ENCODE peak calls at places on chromosomes 3 and 15, in nine cellular contexts. U is HepG2, J is A549, E is body of pancreas, C is T-helper 17 cell, X is ovary, L is tibial nerve, H is SJSA1, O is heart left ventricle. M is an unnamed sample. For H3K9me3, the result is how much of the 10 kb centered on the place peaks cover.

GRCh38 chr3:50610181-50610971 is 1.2 kb downstream of the CISH start:
- DNase-seq in E (peak), X (peak), J (no peak), H (no peak), L (no peak), O (peak), U (no peak), C (no peak), M (no peak)

GRCh38 chr3:52218953-52219650 is 6.3 kb downstream of the TLR9 start:
- DNase-seq in X (no peak), O (no peak), H (no peak), L (no peak), U (no peak), J (no peak), E (no peak), C (no peak), M (no peak)

GRCh38 chr3:156543043-156543555 is 11.8 kb downstream of the SSR3 start:
- DNase-seq in U (no peak), E (no peak), O (no peak), L (no peak), H (peak), X (no peak), J (no peak), C (no peak), M (no peak)

GRCh38 chr3:123522666-123523412 is 62.0 kb downstream of the HACD2 start:
- DNase-seq in H (no peak), U (no peak), E (peak), L (no peak), O (peak), J (no peak), X (no peak), C (no peak), M (no peak)

GRCh38 chr3:183293966-183294365 is 40.9 kb downstream of the B3GNT5 start:
- DNase-seq in J (no peak), E (no peak), C (no peak), U (no peak), O (no peak), L (no peak), H (no peak), X (no peak), M (no peak)

GRCh38 chr3:66035763-66036477 is 2.8 kb downstream of the MAGI1 start:
- DNase-seq in X (no peak), C (no peak), O (no peak), E (no peak), L (no peak), U (peak), J (no peak), H (no peak), M (no peak)

GRCh38 chr15:58357529-58358476 is 74.0 kb upstream of the LIPC start:
- DNase-seq in E (no peak), H (no peak), C (no peak), L (no peak), J (no peak), O (no peak), X (no peak), U (no peak), M (no peak)

GRCh38 chr3:54999159-54999558 is 71.3 kb upstream of the LRTM1 start:
- DNase-seq in J (peak), E (no peak), C (no peak), O (no peak), U (peak), H (peak), X (no peak), L (no peak), M (no peak)

GRCh38 chr15:23910030-23910429 is 222.9 kb upstream of the NDN start:
- DNase-seq in E (no peak), X (no peak), L (no peak), J (no peak), H (no peak), C (no peak), O (no peak), U (no peak), M (no peak)

GRCh38 chr15:96162322-96162721 is 168.2 kb upstream of the NR2F2 start:
- DNase-seq in H (no peak), O (no peak), J (no peak), U (peak), E (peak), X (no peak), L (no peak), C (no peak), M (no peak)

GRCh38 chr3:5480190-5480589 is 292.7 kb downstream of the EDEM1 start:
- DNase-seq in H (no peak), L (no peak), O (no peak), C (no peak), E (no peak), U (no peak), J (no peak), X (no peak), M (no peak)

GRCh38 chr3:60743631-60744164 is 507.6 kb downstream of the FHIT start:
- DNase-seq in O (no peak), C (no peak), X (no peak), H (peak), U (peak), E (no peak), J (no peak), L (no peak), M (no peak)

GRCh38 chr3:99965681-99966408 is 148.2 kb downstream of the CMSS1 start:
- DNase-seq in E (peak), H (no peak), J (no peak), U (no peak), C (no peak), O (no peak), X (no peak), L (no peak), M (no peak)

GRCh38 chr15:85752591-85752990 is 42.1 kb downstream of the KLHL25 start:
- DNase-seq in H (no peak), C (no peak), O (no peak), U (no peak), X (no peak), L (peak), E (peak), J (no peak), M (no peak)

GRCh38 chr3:133124511-133124910 is 86.3 kb downstream of the TMEM108 start:
- DNase-seq in J (no peak), C (no peak), L (no peak), O (no peak), U (no peak), E (peak), X (no peak), H (no peak), M (no peak)

GRCh38 chr3:15711281-15711680 is 86.5 kb downstream of the ANKRD28 start:
- DNase-seq in E (no peak), X (no peak), C (no peak), U (no peak), L (no peak), O (no peak), H (no peak), J (no peak), M (no peak)

GRCh38 chr3:189229421-189229820 is 57.6 kb downstream of the TPRG1 start:
- DNase-seq in U (no peak), L (no peak), H (no peak), C (no peak), E (no peak), J (no peak), O (no peak), X (no peak), M (no peak)

DNA sequence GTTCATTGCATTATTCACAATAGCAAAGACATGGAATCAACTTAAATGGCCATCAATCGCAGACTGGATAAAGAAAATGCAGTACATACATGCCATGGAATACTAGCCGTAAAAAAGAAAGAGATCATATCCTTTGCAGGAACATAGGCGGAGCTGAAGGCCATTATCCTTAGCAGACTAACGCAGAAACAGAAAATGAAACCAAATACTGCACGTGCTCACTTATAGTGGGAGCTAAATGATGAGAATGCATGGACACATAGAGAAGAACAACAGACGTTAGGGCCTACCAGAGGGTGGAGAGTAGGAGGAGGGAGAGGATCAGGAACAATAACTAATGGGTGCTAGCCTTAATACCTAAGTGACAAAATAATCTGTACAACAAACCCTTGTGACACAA is 57.9 kb downstream of the RASA2 start:
- DNase-seq in U (no peak), X (no peak), E (no peak), L (no peak), O (no peak), J (no peak), H (no peak), C (no peak), M (no peak)
- H3K9me3 ChIP-seq in U (under half), X (under half), E (under half), L (under half), O (under half), J (under half), H (under half), C (under half), M (under half)

GRCh38 chr3:13902648-13903238 is 22.9 kb upstream of the WNT7A start:
- DNase-seq in O (no peak), E (no peak), C (no peak), H (no peak), X (no peak), L (no peak), U (no peak), J (no peak), M (no peak)
- H3K9me3 ChIP-seq in O (half or more), E (under half), C (under half), H (under half), X (under half), L (under half), U (half or more), J (half or more), M (under half)

GRCh38 chr15:25055356-25056068 is 100.7 kb downstream of the SNRPN start:
- DNase-seq in E (no peak), O (no peak), C (no peak), H (no peak), L (no peak), U (no peak), J (no peak), X (no peak), M (peak)

GRCh38 chr15:25052191-25052999 is 97.6 kb downstream of the SNRPN start:
- DNase-seq in L (no peak), U (no peak), J (no peak), C (no peak), X (no peak), H (no peak), E (no peak), O (no peak), M (peak)

GRCh38 chr15:25053000-25053815 is 98.4 kb downstream of the SNRPN start:
- DNase-seq in L (no peak), X (peak), E (no peak), J (no peak), H (no peak), C (no peak), O (no peak), U (no peak), M (no peak)

GRCh38 chr15:25054943-25055342 is 100.2 kb downstream of the SNRPN start:
- DNase-seq in X (no peak), E (no peak), J (no peak), C (no peak), H (no peak), U (no peak), O (no peak), L (no peak), M (no peak)

DNA sequence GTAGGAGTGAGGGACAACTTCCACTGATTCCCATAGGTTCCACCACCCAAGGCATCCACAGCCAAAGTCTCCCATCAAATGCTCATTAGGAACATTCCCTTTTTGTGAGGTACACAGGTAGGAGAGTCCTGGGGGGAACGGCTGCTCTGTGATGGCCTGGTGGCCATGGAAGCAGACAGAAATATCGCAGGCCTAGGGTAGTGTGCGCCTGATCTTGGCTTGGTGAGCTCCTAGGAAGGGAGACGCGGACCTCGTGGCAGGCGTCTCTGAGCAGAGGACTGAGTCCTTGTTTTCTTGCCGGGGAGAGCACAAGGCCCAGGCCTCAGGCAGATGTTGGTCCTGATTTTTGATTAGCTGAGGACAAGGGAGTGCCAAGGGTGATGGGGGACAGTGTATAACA is 99.5 kb downstream of the SNRPN start:
- DNase-seq in X (no peak), O (no peak), C (no peak), H (no peak), E (no peak), L (no peak), J (no peak), U (no peak), M (no peak)
- H3K9me3 ChIP-seq in X (half or more), O (half or more), C (half or more), H (half or more), E (half or more), L (under half), J (half or more), U (half or more), M (half or more)

DNA sequence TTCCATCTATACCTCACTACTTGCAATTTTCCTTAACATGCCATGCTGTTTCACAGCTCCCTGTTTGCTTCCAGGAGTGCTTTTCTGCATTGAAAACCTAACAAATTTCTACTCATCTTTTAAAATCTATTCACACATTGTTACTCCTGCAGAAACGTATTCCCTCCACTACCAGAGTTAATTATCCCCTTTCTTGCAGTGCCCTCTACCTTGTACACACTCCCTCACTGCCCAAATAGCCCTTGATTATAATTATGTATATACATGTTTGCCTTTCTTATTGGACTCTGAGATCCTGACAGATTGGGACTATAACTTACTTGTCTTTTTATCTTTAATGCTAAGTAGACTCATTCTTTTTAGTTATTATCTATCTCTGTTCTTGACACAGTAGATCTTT is 325.0 kb downstream of the OXSM start:
- DNase-seq in J (no peak), C (no peak), H (no peak), X (no peak), L (no peak), E (no peak), O (no peak), U (no peak), M (no peak)
- H3K9me3 ChIP-seq in J (under half), C (under half), H (under half), X (under half), L (under half), E (under half), O (under half), U (half or more), M (under half)

GRCh38 chr3:48296699-48297098 is 36.8 kb downstream of the SPINK8 start:
- DNase-seq in J (no peak), C (no peak), O (no peak), L (no peak), E (no peak), X (no peak), U (no peak), H (no peak), M (no peak)
- H3K9me3 ChIP-seq in J (under half), C (under half), O (under half), L (under half), E (under half), X (under half), U (under half), H (under half), M (under half)

GRCh38 chr15:25220834-25221233 is 218.0 kb downstream of the UBE3A start:
- DNase-seq in O (no peak), U (no peak), J (no peak), E (no peak), X (no peak), H (no peak), C (no peak), L (no peak), M (no peak)
- H3K9me3 ChIP-seq in O (under half), U (half or more), J (under half), E (under half), X (under half), H (under half), C (under half), L (under half), M (under half)

DNA sequence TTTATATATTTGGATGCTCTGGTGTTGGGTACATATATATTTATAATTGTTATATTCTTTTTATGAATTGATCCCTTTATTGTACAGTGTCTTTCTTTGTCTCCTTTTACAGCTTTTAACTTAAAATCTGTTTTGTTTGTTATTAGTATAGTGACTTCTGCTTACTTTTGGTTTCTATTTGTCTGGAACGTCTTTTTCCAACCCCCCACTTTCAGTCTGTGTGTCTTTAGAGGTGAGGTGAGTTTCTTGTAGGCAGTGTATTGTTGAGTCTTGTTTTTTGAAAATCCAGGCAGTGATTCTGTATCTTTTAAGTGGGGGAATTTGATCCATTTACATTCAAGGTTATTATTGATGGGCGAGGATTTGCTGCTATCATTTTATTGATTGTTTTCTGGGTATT is 62.0 kb downstream of the AP4E1 start:
- DNase-seq in O (no peak), E (no peak), J (no peak), C (no peak), U (no peak), L (no peak), H (no peak), X (no peak), M (no peak)
- H3K9me3 ChIP-seq in O (under half), E (under half), J (under half), C (under half), U (under half), L (under half), H (under half), X (under half), M (under half)

DNA sequence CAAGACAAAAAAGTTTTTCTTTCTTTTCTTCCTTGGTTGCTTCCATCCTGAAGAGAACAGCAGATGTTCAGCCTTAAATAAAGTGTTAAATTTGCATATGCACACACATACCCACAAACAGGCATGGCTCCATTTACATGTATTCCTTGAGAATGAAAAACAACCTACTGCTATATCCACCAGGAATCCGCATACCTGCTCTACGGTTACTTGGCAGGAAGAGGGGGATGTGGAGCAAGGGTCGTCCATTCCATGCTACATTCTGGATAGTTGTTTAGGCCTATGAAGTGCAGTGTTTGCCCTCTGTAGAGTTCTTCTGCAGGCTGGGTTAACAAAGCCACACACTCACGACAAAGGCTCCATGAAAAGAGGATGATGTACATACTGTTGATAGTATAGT is 322.8 kb downstream of the KCNH8 start:
- DNase-seq in H (no peak), U (no peak), J (no peak), X (no peak), L (no peak), E (no peak), C (no peak), O (no peak), M (no peak)
- H3K9me3 ChIP-seq in H (under half), U (under half), J (under half), X (under half), L (under half), E (under half), C (under half), O (under half), M (under half)

GRCh38 chr3:88076712-88077111 is 17.7 kb downstream of the ZNF654 start:
- DNase-seq in O (no peak), C (no peak), J (no peak), X (no peak), L (no peak), E (no peak), H (no peak), U (no peak), M (no peak)

GRCh38 chr3:88075497-88075896 is 16.4 kb downstream of the ZNF654 start:
- DNase-seq in C (no peak), J (no peak), U (no peak), O (no peak), H (no peak), X (no peak), L (no peak), E (no peak), M (no peak)

GRCh38 chr3:88078930-88079329 is 19.9 kb downstream of the ZNF654 start:
- DNase-seq in X (no peak), C (no peak), J (no peak), L (no peak), H (no peak), O (no peak), E (no peak), U (no peak), M (no peak)

GRCh38 chr3:88075061-88075460 is 16.0 kb downstream of the ZNF654 start:
- DNase-seq in O (no peak), U (no peak), X (no peak), J (no peak), L (no peak), H (no peak), C (no peak), E (peak), M (no peak)
- H3K9me3 ChIP-seq in O (under half), U (under half), X (under half), J (under half), L (under half), H (under half), C (under half), E (under half), M (under half)

DNA sequence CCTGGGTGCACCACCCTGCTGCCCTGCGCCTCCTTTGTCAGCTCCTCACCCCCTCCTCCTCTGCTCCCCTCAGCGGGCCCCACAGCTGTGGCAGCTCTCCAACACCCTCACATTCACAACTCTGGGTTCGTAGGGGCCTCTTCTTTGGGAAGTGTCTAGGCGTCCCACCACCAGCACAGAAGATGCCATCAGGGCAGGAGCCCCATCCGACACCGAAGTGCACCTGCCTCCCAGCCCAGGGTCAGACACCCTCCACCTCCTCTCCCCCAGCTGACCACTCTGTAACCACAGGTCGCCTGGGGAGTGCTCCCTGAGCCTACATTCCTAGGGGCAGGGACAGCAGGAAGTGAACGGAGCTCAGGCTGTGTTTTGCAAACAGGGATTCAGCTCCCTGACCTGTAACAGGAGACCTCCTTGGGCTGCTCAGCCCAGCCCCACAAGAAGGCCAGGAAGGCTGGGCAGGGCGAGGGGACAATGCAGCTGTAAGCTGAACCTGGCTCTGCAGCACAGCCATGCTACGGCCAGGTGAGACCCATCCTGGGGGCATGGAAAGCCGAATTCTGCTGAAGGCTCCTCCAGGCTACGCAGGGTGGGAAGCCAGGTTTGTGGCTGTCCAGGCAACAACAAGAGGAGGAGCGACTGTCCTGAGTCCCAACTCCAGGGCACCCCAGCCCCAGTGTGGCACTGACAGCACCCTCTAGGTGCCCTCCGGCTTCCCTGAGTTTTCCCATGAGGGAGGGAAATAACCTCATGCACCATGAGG is 269.0 kb downstream of the GOLGA6L6 start:
- DNase-seq in H (no peak), L (no peak), E (no peak), O (peak), X (no peak), C (no peak), U (no peak), J (no peak), M (no peak)
- H3K9me3 ChIP-seq in H (under half), L (under half), E (under half), O (under half), X (under half), C (under half), U (under half), J (half or more), M (under half)